ENCODE peak calls at places on chromosomes 6 and 20, in eight cellular contexts. T is CD8-positive, alpha-beta memory T cell; I is body of pancreas; R is activated naive CD8-positive, alpha-beta T cell treated with anti-CD3 and anti-CD28 coated beads for 36 hours; Q is T-helper 9 cell; H is left ventricle myocardium superior; A is naive thymus-derived CD4-positive, alpha-beta T cell; K is RPMI7951. C is an unnamed sample.
A peak's percentile ranks its signal among the peaks of the same experiment; 100 is the strongest.

GRCh38 chr6:116542426-116542825 is 3.1 kb downstream of the TRAPPC3L start:
- DNase-seq in K (no peak), H (no peak), T (no peak), A (no peak), R (no peak), I (no peak), Q (no peak), C (no peak)

GRCh38 chr6:6293317-6293716 is 27.1 kb downstream of the F13A1 start:
- DNase-seq in Q (no peak), T (no peak), R (no peak), A (no peak), I (no peak), K (no peak), H (no peak), C (no peak)

GRCh38 chr6:40353197-40353966 is 233.8 kb downstream of the LRFN2 start:
- DNase-seq in T (no peak), Q (no peak), K (no peak), I (no peak), H (no peak), R (no peak), A (no peak), C (no peak)

GRCh38 chr6:55777461-55777860 is 97.9 kb downstream of the BMP5 start:
- DNase-seq in A (no peak), R (no peak), K (no peak), H (no peak), T (no peak), Q (no peak), I (no peak), C (no peak)

GRCh38 chr20:6818033-6818808 is 50.7 kb downstream of the BMP2 start:
- DNase-seq in Q (no peak), A (no peak), R (no peak), T (no peak), K (peak; percentile 15), I (no peak), H (no peak), C (no peak)

GRCh38 chr6:113969888-113970807 is 800 bp downstream of the HDAC2 start:
- DNase-seq in H (peak; percentile 69), A (peak; percentile 61), I (peak; percentile 56), Q (peak; percentile 34), T (peak; percentile 54), K (peak; percentile 40), R (peak; percentile 56), C (peak; percentile 72)

GRCh38 chr6:148818939-148819575 is 72.2 kb downstream of the UST start:
- DNase-seq in I (no peak), R (no peak), A (no peak), H (no peak), T (no peak), Q (no peak), K (no peak), C (no peak)

GRCh38 chr20:11995750-11996567 is 78.3 kb downstream of the BTBD3 start:
- DNase-seq in H (no peak), A (no peak), R (no peak), Q (no peak), K (peak; percentile 64), I (no peak), T (no peak), C (no peak)

GRCh38 chr6:113340371-113340770 is 516.8 kb upstream of the MARCKS start:
- DNase-seq in Q (no peak), R (no peak), K (no peak), H (no peak), A (no peak), T (no peak), I (no peak), C (no peak)

GRCh38 chr6:123564363-123564762 is 72.4 kb downstream of the TRDN start:
- DNase-seq in Q (no peak), A (no peak), R (no peak), T (no peak), I (no peak), K (no peak), H (no peak), C (no peak)

GRCh38 chr6:170035896-170036295 is 255.0 kb downstream of the DLL1 start:
- DNase-seq in Q (no peak), H (no peak), I (peak; percentile 1), R (no peak), T (no peak), A (peak; percentile 4), K (no peak), C (no peak)

GRCh38 chr6:111534366-111534765 is 51.3 kb upstream of the REV3L start:
- DNase-seq in R (no peak), H (peak; percentile 77), A (no peak), Q (no peak), K (peak; percentile 79), I (peak; percentile 92), T (no peak), C (peak; percentile 60)

GRCh38 chr6:137846274-137846673 is 20.8 kb upstream of the TNFAIP3 start:
- DNase-seq in Q (no peak), A (no peak), R (no peak), H (no peak), K (no peak), T (no peak), I (no peak), C (no peak)

GRCh38 chr20:55535366-55535765 is 470.0 kb downstream of the CBLN4 start:
- DNase-seq in A (no peak), K (no peak), T (no peak), Q (no peak), I (no peak), R (no peak), H (no peak), C (no peak)

GRCh38 chr6:47047479-47048411 is 5.6 kb upstream of the ADGRF1 start:
- DNase-seq in I (peak; percentile 62), T (no peak), K (peak; percentile 98), H (peak; percentile 37), A (no peak), Q (no peak), R (peak; percentile 0), C (peak; percentile 21)

GRCh38 chr6:118495639-118496296 is 52.3 kb upstream of the PLN start:
- DNase-seq in H (no peak), R (no peak), A (no peak), I (no peak), T (no peak), Q (no peak), K (peak; percentile 63), C (no peak)

GRCh38 chr20:57548177-57549058 is 12.5 kb upstream of the PCK1 start:
- DNase-seq in R (no peak), K (peak; percentile 18), H (peak; percentile 49), A (no peak), Q (no peak), I (no peak), T (no peak), C (no peak)

GRCh38 chr6:132961610-132962009 is 147.2 kb downstream of the RPS12 start:
- DNase-seq in R (peak; percentile 5), A (no peak), I (no peak), Q (no peak), K (no peak), T (no peak), H (no peak), C (no peak)

GRCh38 chr20:18007534-18008292 is 38.9 kb downstream of the MGME1 start:
- DNase-seq in H (peak; percentile 58), Q (no peak), A (no peak), R (no peak), T (no peak), I (no peak), K (no peak), C (peak; percentile 55)

GRCh38 chr6:134065706-134066105 is 13.3 kb upstream of the SLC2A12 start:
- DNase-seq in Q (no peak), R (peak; percentile 8), I (no peak), K (peak; percentile 39), H (no peak), T (no peak), A (no peak), C (no peak)

GRCh38 chr6:139705284-139705683 is 330.8 kb upstream of the CITED2 start:
- DNase-seq in H (no peak), K (no peak), R (no peak), T (no peak), I (no peak), A (no peak), Q (no peak), C (no peak)

GRCh38 chr20:431012-431904 is 23.2 kb downstream of the RBCK1 start:
- DNase-seq in R (no peak), Q (no peak), A (peak; percentile 27), H (peak; percentile 52), K (peak; percentile 78), T (no peak), I (peak; percentile 71), C (no peak)

GRCh38 chr6:78010130-78010529 is 357.3 kb downstream of the MEI4 start:
- DNase-seq in A (no peak), R (no peak), K (no peak), I (no peak), H (no peak), T (no peak), Q (no peak), C (no peak)

GRCh38 chr6:30061766-30062458 is 847 bp downstream of the POLR1H start:
- DNase-seq in K (peak; percentile 33), T (peak; percentile 44), A (peak; percentile 43), I (peak; percentile 22), Q (peak; percentile 25), H (no peak), R (peak; percentile 45), C (no peak)

GRCh38 chr6:149385998-149386646 is 13.9 kb upstream of the SUMO4 start:
- DNase-seq in A (no peak), H (no peak), R (no peak), Q (no peak), K (no peak), T (no peak), I (no peak), C (no peak)

GRCh38 chr6:101597711-101598110 is 204.2 kb downstream of the GRIK2 start:
- DNase-seq in I (no peak), R (no peak), K (peak; percentile 63), T (no peak), A (no peak), Q (no peak), H (no peak), C (no peak)

C was measured in ovary.